ENCODE peak calls at places on chromosomes 2 and 18, in seven cellular contexts. One of them, this sample, is unnamed.

GRCh38 chr2:140122001-140122400 is 1341.8 kb upstream of the NXPH2 start:
- DNase-seq in cardiac muscle cell: no peak
- DNase-seq in NCI-H1417: no peak
- DNase-seq in EL: no peak
- DNase-seq in GM03348: no peak
- DNase-seq in NCI-H2171: no peak
- DNase-seq in activated CD8-positive, alpha-beta memory T cell treated with anti-CD3 and anti-CD28 coated beads for 48 hours: no peak
- DNase-seq in this sample: no peak

GRCh38 chr2:164896226-164896625 is 54.6 kb upstream of the COBLL1 start:
- DNase-seq in EL: peak
- DNase-seq in GM03348: peak
- DNase-seq in activated CD8-positive, alpha-beta memory T cell treated with anti-CD3 and anti-CD28 coated beads for 48 hours: no peak
- DNase-seq in NCI-H1417: no peak
- DNase-seq in cardiac muscle cell: peak
- DNase-seq in NCI-H2171: no peak
- DNase-seq in this sample: no peak

GRCh38 chr18:12248926-12249720 is 5.0 kb upstream of the CIDEA start:
- DNase-seq in EL: no peak
- DNase-seq in activated CD8-positive, alpha-beta memory T cell treated with anti-CD3 and anti-CD28 coated beads for 48 hours: no peak
- DNase-seq in cardiac muscle cell: no peak
- DNase-seq in NCI-H2171: no peak
- DNase-seq in GM03348: no peak
- DNase-seq in NCI-H1417: no peak
- DNase-seq in this sample: no peak

GRCh38 chr2:213002383-213002782 is 149.0 kb downstream of the IKZF2 start:
- DNase-seq in NCI-H2171: no peak
- DNase-seq in NCI-H1417: no peak
- DNase-seq in cardiac muscle cell: no peak
- DNase-seq in GM03348: no peak
- DNase-seq in activated CD8-positive, alpha-beta memory T cell treated with anti-CD3 and anti-CD28 coated beads for 48 hours: no peak
- DNase-seq in EL: no peak
- DNase-seq in this sample: no peak

GRCh38 chr2:232333361-232334135 is 45.0 kb upstream of the ALPP start:
- DNase-seq in NCI-H2171: no peak
- DNase-seq in cardiac muscle cell: no peak
- DNase-seq in activated CD8-positive, alpha-beta memory T cell treated with anti-CD3 and anti-CD28 coated beads for 48 hours: no peak
- DNase-seq in EL: peak
- DNase-seq in NCI-H1417: no peak
- DNase-seq in GM03348: no peak
- DNase-seq in this sample: no peak

GRCh38 chr2:198702796-198703195 is 754.9 kb downstream of the SATB2 start:
- DNase-seq in cardiac muscle cell: no peak
- DNase-seq in NCI-H2171: no peak
- DNase-seq in GM03348: no peak
- DNase-seq in activated CD8-positive, alpha-beta memory T cell treated with anti-CD3 and anti-CD28 coated beads for 48 hours: no peak
- DNase-seq in EL: no peak
- DNase-seq in NCI-H1417: no peak
- DNase-seq in this sample: no peak

GRCh38 chr2:235098273-235098672 is 146.5 kb downstream of the SH3BP4 start:
- DNase-seq in cardiac muscle cell: no peak
- DNase-seq in NCI-H2171: no peak
- DNase-seq in GM03348: no peak
- DNase-seq in EL: no peak
- DNase-seq in activated CD8-positive, alpha-beta memory T cell treated with anti-CD3 and anti-CD28 coated beads for 48 hours: no peak
- DNase-seq in NCI-H1417: peak
- DNase-seq in this sample: no peak

GRCh38 chr2:85702172-85702571 is 8.0 kb downstream of the GNLY start:
- DNase-seq in NCI-H1417: no peak
- DNase-seq in activated CD8-positive, alpha-beta memory T cell treated with anti-CD3 and anti-CD28 coated beads for 48 hours: no peak
- DNase-seq in cardiac muscle cell: peak
- DNase-seq in NCI-H2171: no peak
- DNase-seq in GM03348: peak
- DNase-seq in EL: peak
- DNase-seq in this sample: no peak

GRCh38 chr2:229930656-229931055 is 8.4 kb downstream of the FBXO36 start:
- DNase-seq in NCI-H1417: peak
- DNase-seq in EL: no peak
- DNase-seq in activated CD8-positive, alpha-beta memory T cell treated with anti-CD3 and anti-CD28 coated beads for 48 hours: no peak
- DNase-seq in cardiac muscle cell: no peak
- DNase-seq in NCI-H2171: no peak
- DNase-seq in GM03348: no peak
- DNase-seq in this sample: no peak

GRCh38 chr2:176114120-176114929 is 2.3 kb upstream of the HOXD10 start:
- DNase-seq in EL: no peak
- DNase-seq in NCI-H2171: no peak
- DNase-seq in cardiac muscle cell: no peak
- DNase-seq in NCI-H1417: peak
- DNase-seq in activated CD8-positive, alpha-beta memory T cell treated with anti-CD3 and anti-CD28 coated beads for 48 hours: no peak
- DNase-seq in GM03348: no peak
- DNase-seq in this sample: no peak

GRCh38 chr2:204972161-204972560 is 426.9 kb downstream of the PARD3B start:
- DNase-seq in GM03348: no peak
- DNase-seq in NCI-H2171: no peak
- DNase-seq in EL: no peak
- DNase-seq in activated CD8-positive, alpha-beta memory T cell treated with anti-CD3 and anti-CD28 coated beads for 48 hours: no peak
- DNase-seq in cardiac muscle cell: no peak
- DNase-seq in NCI-H1417: no peak
- DNase-seq in this sample: no peak

GRCh38 chr2:221600388-221600787 is 28.3 kb upstream of the EPHA4 start:
- DNase-seq in GM03348: no peak
- DNase-seq in EL: no peak
- DNase-seq in NCI-H2171: no peak
- DNase-seq in cardiac muscle cell: no peak
- DNase-seq in NCI-H1417: no peak
- DNase-seq in activated CD8-positive, alpha-beta memory T cell treated with anti-CD3 and anti-CD28 coated beads for 48 hours: no peak
- DNase-seq in this sample: no peak

GRCh38 chr18:10715791-10716190 is 190.0 kb downstream of the NAPG start:
- DNase-seq in NCI-H2171: no peak
- DNase-seq in activated CD8-positive, alpha-beta memory T cell treated with anti-CD3 and anti-CD28 coated beads for 48 hours: no peak
- DNase-seq in EL: no peak
- DNase-seq in cardiac muscle cell: peak
- DNase-seq in GM03348: peak
- DNase-seq in NCI-H1417: no peak
- DNase-seq in this sample: no peak

GRCh38 chr2:17255071-17255470 is 263.2 kb downstream of the RAD51AP2 start:
- DNase-seq in cardiac muscle cell: no peak
- DNase-seq in EL: no peak
- DNase-seq in GM03348: no peak
- DNase-seq in NCI-H1417: no peak
- DNase-seq in NCI-H2171: no peak
- DNase-seq in activated CD8-positive, alpha-beta memory T cell treated with anti-CD3 and anti-CD28 coated beads for 48 hours: no peak
- DNase-seq in this sample: no peak

GRCh38 chr18:57585846-57586242 is 658 bp downstream of the FECH start:
- DNase-seq in NCI-H1417: peak
- DNase-seq in cardiac muscle cell: no peak
- DNase-seq in activated CD8-positive, alpha-beta memory T cell treated with anti-CD3 and anti-CD28 coated beads for 48 hours: no peak
- DNase-seq in NCI-H2171: no peak
- DNase-seq in EL: no peak
- DNase-seq in GM03348: no peak
- DNase-seq in this sample: no peak

GRCh38 chr2:101327863-101328394 is 19.4 kb upstream of the RNF149 start:
- DNase-seq in EL: no peak
- DNase-seq in NCI-H2171: no peak
- DNase-seq in activated CD8-positive, alpha-beta memory T cell treated with anti-CD3 and anti-CD28 coated beads for 48 hours: no peak
- DNase-seq in cardiac muscle cell: no peak
- DNase-seq in GM03348: no peak
- DNase-seq in NCI-H1417: peak
- DNase-seq in this sample: no peak

GRCh38 chr18:34121157-34121807 is 103.4 kb downstream of the NOL4 start:
- DNase-seq in cardiac muscle cell: peak
- DNase-seq in GM03348: peak
- DNase-seq in EL: no peak
- DNase-seq in activated CD8-positive, alpha-beta memory T cell treated with anti-CD3 and anti-CD28 coated beads for 48 hours: no peak
- DNase-seq in NCI-H1417: peak
- DNase-seq in NCI-H2171: peak
- DNase-seq in this sample: no peak

GRCh38 chr2:74892609-74893008 is 58.7 kb downstream of the HK2 start:
- DNase-seq in EL: no peak
- DNase-seq in NCI-H2171: no peak
- DNase-seq in GM03348: no peak
- DNase-seq in activated CD8-positive, alpha-beta memory T cell treated with anti-CD3 and anti-CD28 coated beads for 48 hours: no peak
- DNase-seq in NCI-H1417: no peak
- DNase-seq in cardiac muscle cell: no peak
- DNase-seq in this sample: no peak

GRCh38 chr2:102801098-102801718 is 39.4 kb downstream of the TMEM182 start:
- DNase-seq in EL: peak
- DNase-seq in activated CD8-positive, alpha-beta memory T cell treated with anti-CD3 and anti-CD28 coated beads for 48 hours: no peak
- DNase-seq in cardiac muscle cell: peak
- DNase-seq in NCI-H1417: peak
- DNase-seq in NCI-H2171: no peak
- DNase-seq in GM03348: no peak
- DNase-seq in this sample: no peak

GRCh38 chr2:11746376-11746806 is at the start of gene LPIN1:
- DNase-seq in activated CD8-positive, alpha-beta memory T cell treated with anti-CD3 and anti-CD28 coated beads for 48 hours: peak
- DNase-seq in NCI-H1417: peak
- DNase-seq in GM03348: peak
- DNase-seq in cardiac muscle cell: peak
- DNase-seq in NCI-H2171: peak
- DNase-seq in EL: peak
- DNase-seq in this sample: peak

GRCh38 chr18:7117390-7118355 is at the start of gene LAMA1:
- DNase-seq in GM03348: peak
- DNase-seq in activated CD8-positive, alpha-beta memory T cell treated with anti-CD3 and anti-CD28 coated beads for 48 hours: no peak
- DNase-seq in cardiac muscle cell: peak
- DNase-seq in NCI-H2171: peak
- DNase-seq in NCI-H1417: no peak
- DNase-seq in EL: peak
- DNase-seq in this sample: no peak

GRCh38 chr2:100008960-100009359 is 133.4 kb downstream of the AFF3 start:
- DNase-seq in cardiac muscle cell: peak
- DNase-seq in activated CD8-positive, alpha-beta memory T cell treated with anti-CD3 and anti-CD28 coated beads for 48 hours: no peak
- DNase-seq in NCI-H1417: no peak
- DNase-seq in NCI-H2171: no peak
- DNase-seq in GM03348: peak
- DNase-seq in EL: peak
- DNase-seq in this sample: no peak

GRCh38 chr2:195330513-195330956 is 326.5 kb upstream of the SLC39A10 start:
- DNase-seq in activated CD8-positive, alpha-beta memory T cell treated with anti-CD3 and anti-CD28 coated beads for 48 hours: no peak
- DNase-seq in NCI-H1417: peak
- DNase-seq in cardiac muscle cell: no peak
- DNase-seq in NCI-H2171: no peak
- DNase-seq in EL: no peak
- DNase-seq in GM03348: no peak
- DNase-seq in this sample: no peak

GRCh38 chr2:38218583-38218982 is 142.6 kb upstream of the CYP1B1 start:
- DNase-seq in EL: no peak
- DNase-seq in NCI-H1417: no peak
- DNase-seq in cardiac muscle cell: peak
- DNase-seq in GM03348: no peak
- DNase-seq in NCI-H2171: peak
- DNase-seq in activated CD8-positive, alpha-beta memory T cell treated with anti-CD3 and anti-CD28 coated beads for 48 hours: no peak
- DNase-seq in this sample: no peak

GRCh38 chr2:140442319-140442718 is 1662.1 kb upstream of the NXPH2 start:
- DNase-seq in NCI-H2171: no peak
- DNase-seq in activated CD8-positive, alpha-beta memory T cell treated with anti-CD3 and anti-CD28 coated beads for 48 hours: no peak
- DNase-seq in cardiac muscle cell: peak
- DNase-seq in NCI-H1417: no peak
- DNase-seq in EL: no peak
- DNase-seq in GM03348: no peak
- DNase-seq in this sample: no peak

GRCh38 chr18:36719630-36720029 is 109.2 kb downstream of the TPGS2 start:
- DNase-seq in cardiac muscle cell: no peak
- DNase-seq in activated CD8-positive, alpha-beta memory T cell treated with anti-CD3 and anti-CD28 coated beads for 48 hours: no peak
- DNase-seq in GM03348: no peak
- DNase-seq in NCI-H1417: no peak
- DNase-seq in EL: no peak
- DNase-seq in NCI-H2171: no peak
- DNase-seq in this sample: no peak

GRCh38 chr2:127790694-127791529 is 20.1 kb downstream of the WDR33 start:
- DNase-seq in activated CD8-positive, alpha-beta memory T cell treated with anti-CD3 and anti-CD28 coated beads for 48 hours: no peak
- DNase-seq in NCI-H2171: no peak
- DNase-seq in NCI-H1417: no peak
- DNase-seq in cardiac muscle cell: no peak
- DNase-seq in GM03348: no peak
- DNase-seq in EL: no peak
- DNase-seq in this sample: no peak

GRCh38 chr2:241852116-241852980 is 6.3 kb downstream of the PDCD1 start:
- DNase-seq in GM03348: no peak
- DNase-seq in NCI-H2171: no peak
- DNase-seq in activated CD8-positive, alpha-beta memory T cell treated with anti-CD3 and anti-CD28 coated beads for 48 hours: no peak
- DNase-seq in NCI-H1417: no peak
- DNase-seq in cardiac muscle cell: no peak
- DNase-seq in EL: no peak
- DNase-seq in this sample: no peak

GRCh38 chr2:238720232-238720672 is 127.6 kb upstream of the TWIST2 start:
- DNase-seq in cardiac muscle cell: peak
- DNase-seq in NCI-H1417: peak
- DNase-seq in NCI-H2171: no peak
- DNase-seq in EL: peak
- DNase-seq in GM03348: peak
- DNase-seq in activated CD8-positive, alpha-beta memory T cell treated with anti-CD3 and anti-CD28 coated beads for 48 hours: peak
- DNase-seq in this sample: no peak

GRCh38 chr2:126467367-126468054 is 188.4 kb upstream of the GYPC start:
- DNase-seq in EL: no peak
- DNase-seq in GM03348: no peak
- DNase-seq in NCI-H2171: no peak
- DNase-seq in NCI-H1417: no peak
- DNase-seq in activated CD8-positive, alpha-beta memory T cell treated with anti-CD3 and anti-CD28 coated beads for 48 hours: no peak
- DNase-seq in cardiac muscle cell: no peak
- DNase-seq in this sample: no peak

GRCh38 chr18:31555971-31556747 is 35.5 kb upstream of the TTR start:
- DNase-seq in cardiac muscle cell: peak
- DNase-seq in activated CD8-positive, alpha-beta memory T cell treated with anti-CD3 and anti-CD28 coated beads for 48 hours: no peak
- DNase-seq in NCI-H1417: peak
- DNase-seq in GM03348: peak
- DNase-seq in NCI-H2171: peak
- DNase-seq in EL: peak
- DNase-seq in this sample: peak

GRCh38 chr2:234626566-234627130 is 129.8 kb upstream of the ARL4C start:
- DNase-seq in activated CD8-positive, alpha-beta memory T cell treated with anti-CD3 and anti-CD28 coated beads for 48 hours: no peak
- DNase-seq in NCI-H2171: no peak
- DNase-seq in GM03348: no peak
- DNase-seq in cardiac muscle cell: no peak
- DNase-seq in EL: no peak
- DNase-seq in NCI-H1417: no peak
- DNase-seq in this sample: no peak

GRCh38 chr2:129905664-129906081 is 73.8 kb upstream of the RAB6C start:
- DNase-seq in GM03348: no peak
- DNase-seq in NCI-H1417: no peak
- DNase-seq in cardiac muscle cell: no peak
- DNase-seq in EL: no peak
- DNase-seq in NCI-H2171: no peak
- DNase-seq in activated CD8-positive, alpha-beta memory T cell treated with anti-CD3 and anti-CD28 coated beads for 48 hours: no peak
- DNase-seq in this sample: no peak

GRCh38 chr18:2655153-2655953 is at the start of gene SMCHD1:
- DNase-seq in activated CD8-positive, alpha-beta memory T cell treated with anti-CD3 and anti-CD28 coated beads for 48 hours: peak
- DNase-seq in GM03348: peak
- DNase-seq in NCI-H2171: peak
- DNase-seq in cardiac muscle cell: peak
- DNase-seq in NCI-H1417: peak
- DNase-seq in EL: peak
- DNase-seq in this sample: peak

GRCh38 chr2:9570182-9571060 is 14.8 kb upstream of the ADAM17 start:
- DNase-seq in NCI-H1417: no peak
- DNase-seq in activated CD8-positive, alpha-beta memory T cell treated with anti-CD3 and anti-CD28 coated beads for 48 hours: no peak
- DNase-seq in NCI-H2171: no peak
- DNase-seq in cardiac muscle cell: peak
- DNase-seq in EL: no peak
- DNase-seq in GM03348: no peak
- DNase-seq in this sample: no peak

GRCh38 chr2:37367984-37368383 is 23.6 kb downstream of the QPCT start:
- DNase-seq in NCI-H2171: no peak
- DNase-seq in activated CD8-positive, alpha-beta memory T cell treated with anti-CD3 and anti-CD28 coated beads for 48 hours: no peak
- DNase-seq in NCI-H1417: no peak
- DNase-seq in GM03348: no peak
- DNase-seq in cardiac muscle cell: no peak
- DNase-seq in EL: no peak
- DNase-seq in this sample: no peak

GRCh38 chr2:109178974-109179373 is 50.0 kb downstream of the SH3RF3 start:
- DNase-seq in NCI-H2171: no peak
- DNase-seq in NCI-H1417: no peak
- DNase-seq in cardiac muscle cell: no peak
- DNase-seq in EL: no peak
- DNase-seq in activated CD8-positive, alpha-beta memory T cell treated with anti-CD3 and anti-CD28 coated beads for 48 hours: no peak
- DNase-seq in GM03348: no peak
- DNase-seq in this sample: no peak

GRCh38 chr2:133844214-133844892 is 276.1 kb upstream of the NCKAP5 start:
- DNase-seq in EL: peak
- DNase-seq in activated CD8-positive, alpha-beta memory T cell treated with anti-CD3 and anti-CD28 coated beads for 48 hours: no peak
- DNase-seq in NCI-H2171: peak
- DNase-seq in NCI-H1417: peak
- DNase-seq in GM03348: peak
- DNase-seq in cardiac muscle cell: peak
- DNase-seq in this sample: peak